ENCODE peak calls at places on chromosomes 7 and 10, in seven cellular contexts. J, K, F, L, H, G and B are unnamed samples.

GRCh38 chr10:70358446-70358845 is 24.0 kb downstream of the LRRC20 start:
- DNase-seq in K (no peak), G (no peak), J (no peak), L (no peak), F (no peak), H (no peak), B (no peak)

GRCh38 chr7:151834281-151835035 is 42.5 kb downstream of the PRKAG2 start:
- DNase-seq in F (no peak), J (no peak), K (no peak), L (peak), G (no peak), H (no peak), B (no peak)

GRCh38 chr10:88802430-88802829 is at the start of gene LIPM:
- DNase-seq in J (no peak), K (no peak), H (no peak), L (no peak), G (no peak), F (no peak), B (no peak)

GRCh38 chr10:75049316-75050285 is 61.9 kb upstream of the SAMD8 start:
- DNase-seq in H (no peak), K (no peak), J (no peak), G (no peak), F (no peak), L (no peak), B (no peak)

GRCh38 chr7:2710256-2710655 is 22.3 kb downstream of the AMZ1 start:
- DNase-seq in G (no peak), J (no peak), F (no peak), L (peak), H (no peak), K (no peak), B (peak)

GRCh38 chr10:124647421-124648130 is 96.6 kb downstream of the FAM53B start:
- DNase-seq in H (peak), G (no peak), J (no peak), F (no peak), K (peak), L (peak), B (peak)

GRCh38 chr7:105703207-105703930 is 122.1 kb upstream of the EFCAB10 start:
- DNase-seq in G (no peak), J (no peak), K (no peak), F (no peak), L (no peak), H (no peak), B (no peak)

GRCh38 chr7:80593869-80594587 is 44.4 kb upstream of the CD36 start:
- DNase-seq in K (peak), L (no peak), F (no peak), J (no peak), H (no peak), G (no peak), B (no peak)

GRCh38 chr10:46106410-46107255 is 60.6 kb upstream of the MSMB start:
- DNase-seq in F (no peak), J (peak), H (peak), L (peak), G (no peak), K (peak), B (no peak)

GRCh38 chr10:90945496-90946070 is 24.7 kb upstream of the ANKRD1 start:
- DNase-seq in G (no peak), F (no peak), J (no peak), K (no peak), L (no peak), H (no peak), B (no peak)

GRCh38 chr10:114767589-114768393 is 53.8 kb upstream of the FHIP2A start:
- DNase-seq in F (no peak), G (no peak), L (peak), J (peak), H (no peak), K (peak), B (no peak)

GRCh38 chr7:50284296-50284695 is 20.2 kb upstream of the IKZF1 start:
- DNase-seq in H (no peak), F (no peak), L (no peak), G (no peak), K (no peak), J (no peak), B (no peak)

GRCh38 chr10:19843487-19843886 is 27.3 kb downstream of the PLXDC2 start:
- DNase-seq in L (no peak), G (no peak), H (no peak), F (no peak), K (peak), J (no peak), B (no peak)

GRCh38 chr10:23422003-23422411 is 16.9 kb upstream of the OTUD1 start:
- DNase-seq in G (no peak), K (no peak), J (no peak), L (no peak), F (no peak), H (peak), B (no peak)

GRCh38 chr7:13628231-13629001 is 361.1 kb downstream of the ETV1 start:
- DNase-seq in H (peak), K (peak), L (no peak), F (peak), G (peak), J (no peak), B (no peak)

GRCh38 chr10:35274511-35275060 is 61.7 kb upstream of the CCNY start:
- DNase-seq in F (no peak), G (no peak), J (no peak), K (no peak), L (no peak), H (no peak), B (no peak)

GRCh38 chr7:139453673-139454321 is 29.7 kb downstream of the KLRG2 start:
- DNase-seq in H (no peak), J (no peak), K (no peak), G (no peak), L (no peak), F (no peak), B (no peak)

GRCh38 chr10:11898372-11899066 is 75.4 kb downstream of the PROSER2 start:
- DNase-seq in J (no peak), F (no peak), L (no peak), K (peak), H (peak), G (peak), B (no peak)

GRCh38 chr10:17326377-17326776 is 98.3 kb downstream of the VIM start:
- DNase-seq in H (no peak), K (no peak), L (no peak), G (no peak), F (no peak), J (no peak), B (no peak)